ENCODE peak calls at places on chromosomes 12 and 14, in nine cellular contexts. Z is NCI-H345, H is Right ventricle myocardium superior, B is HEK293T, T is fibroblast of lung, E is renal cortical epithelial cell, U is epithelial cell of esophagus, R is T-helper 1 cell, M is RPMI8226. Q is an unnamed sample.

GRCh38 chr12:122672515-122672914 is 30.6 kb downstream of the HCAR2 start:
- DNase-seq in Z (no peak), H (no peak), B (no peak), T (no peak), E (no peak), U (no peak), R (no peak), M (no peak), Q (no peak)

GRCh38 chr12:128178971-128179370 is 88.0 kb upstream of the TMEM132C start:
- DNase-seq in Z (no peak), H (no peak), B (no peak), T (no peak), E (peak), U (peak), R (no peak), M (no peak), Q (no peak)

GRCh38 chr14:68397371-68397779 is 395.5 kb downstream of the ZFP36L1 start:
- DNase-seq in Z (no peak), H (peak), B (no peak), T (no peak), E (no peak), U (peak), R (no peak), M (peak), Q (no peak)

GRCh38 chr14:73796881-73797539 is 54.6 kb upstream of the PTGR2 start:
- DNase-seq in Z (no peak), H (no peak), B (no peak), T (no peak), E (peak), U (no peak), R (no peak), M (no peak), Q (no peak)

GRCh38 chr12:93252221-93252620 is 125.5 kb upstream of the NUDT4 start:
- DNase-seq in Z (no peak), H (no peak), B (no peak), T (no peak), E (no peak), U (no peak), R (no peak), M (no peak), Q (no peak)

GRCh38 chr14:104585966-104586702 is 6.6 kb downstream of the C14orf180 start:
- DNase-seq in Z (no peak), H (peak), B (no peak), T (no peak), E (no peak), U (no peak), R (no peak), M (no peak), Q (no peak)

GRCh38 chr12:32896438-32897275 is at the start of gene PKP2:
- DNase-seq in Z (peak), H (peak), B (peak), T (no peak), E (peak), U (peak), R (no peak), M (peak), Q (peak)

GRCh38 chr14:100762089-100762515 is 35.4 kb downstream of the DLK1 start:
- DNase-seq in Z (no peak), H (no peak), B (no peak), T (peak), E (no peak), U (peak), R (no peak), M (no peak), Q (peak)

GRCh38 chr14:63295991-63296630 is 22.6 kb downstream of the GPHB5 start:
- DNase-seq in Z (no peak), H (no peak), B (no peak), T (no peak), E (no peak), U (no peak), R (peak), M (no peak), Q (no peak)

GRCh38 chr12:110804406-110804805 is 42.4 kb upstream of the CCDC63 start:
- DNase-seq in Z (no peak), H (no peak), B (no peak), T (no peak), E (no peak), U (no peak), R (no peak), M (no peak), Q (no peak)

GRCh38 chr14:45251912-45252311 is 1.1 kb downstream of the MIS18BP1 start:
- DNase-seq in Z (peak), H (no peak), B (no peak), T (peak), E (peak), U (peak), R (peak), M (peak), Q (peak)

GRCh38 chr12:24977060-24977459 is 28.2 kb upstream of the BCAT1 start:
- DNase-seq in Z (no peak), H (no peak), B (no peak), T (no peak), E (no peak), U (no peak), R (no peak), M (no peak), Q (no peak)

GRCh38 chr14:24900281-24900868 is 149.6 kb downstream of the STXBP6 start:
- DNase-seq in Z (no peak), H (no peak), B (no peak), T (peak), E (no peak), U (no peak), R (no peak), M (no peak), Q (no peak)

GRCh38 chr12:92784795-92785562 is 82.2 kb downstream of the PLEKHG7 start:
- DNase-seq in Z (peak), H (no peak), B (peak), T (peak), E (peak), U (peak), R (peak), M (peak), Q (peak)

GRCh38 chr12:97275261-97276197 is 187.1 kb upstream of the RMST start:
- DNase-seq in Z (peak), H (no peak), B (no peak), T (no peak), E (no peak), U (no peak), R (no peak), M (no peak), Q (no peak)

GRCh38 chr12:101459642-101460346 is 15.3 kb upstream of the SPIC start:
- DNase-seq in Z (peak), H (no peak), B (no peak), T (peak), E (peak), U (peak), R (no peak), M (no peak), Q (peak)

GRCh38 chr14:69615471-69616407 is 4.3 kb downstream of the SUSD6 start:
- DNase-seq in Z (no peak), H (no peak), B (no peak), T (peak), E (peak), U (peak), R (peak), M (peak), Q (peak)

GRCh38 chr14:22598896-22599244 is 770 bp downstream of the ABHD4 start:
- DNase-seq in Z (peak), H (no peak), B (peak), T (peak), E (peak), U (peak), R (peak), M (peak), Q (peak)

GRCh38 chr14:62168564-62169155 is 406.4 kb downstream of the SNAPC1 start:
- DNase-seq in Z (peak), H (no peak), B (no peak), T (peak), E (no peak), U (no peak), R (no peak), M (no peak), Q (no peak)

GRCh38 chr14:51331651-51332367 is 91.8 kb downstream of the TMX1 start:
- DNase-seq in Z (no peak), H (no peak), B (no peak), T (peak), E (no peak), U (no peak), R (no peak), M (no peak), Q (no peak)

GRCh38 chr12:27723212-27723611 is 12.6 kb downstream of the MRPS35 start:
- DNase-seq in Z (no peak), H (no peak), B (no peak), T (no peak), E (no peak), U (no peak), R (no peak), M (no peak), Q (no peak)

GRCh38 chr12:92030618-92031017 is 115.0 kb downstream of the BTG1 start:
- DNase-seq in Z (no peak), H (no peak), B (no peak), T (peak), E (no peak), U (no peak), R (peak), M (no peak), Q (no peak)

GRCh38 chr14:69281450-69282169 is 21.7 kb downstream of the GALNT16 start:
- DNase-seq in Z (peak), H (peak), B (peak), T (no peak), E (no peak), U (no peak), R (no peak), M (no peak), Q (no peak)

GRCh38 chr14:102770147-102770909 is 6.9 kb upstream of the TRAF3 start:
- DNase-seq in Z (no peak), H (no peak), B (no peak), T (no peak), E (no peak), U (no peak), R (no peak), M (no peak), Q (no peak)

GRCh38 chr14:69680297-69680696 is 68.9 kb downstream of the SUSD6 start:
- DNase-seq in Z (no peak), H (no peak), B (no peak), T (no peak), E (no peak), U (no peak), R (no peak), M (no peak), Q (no peak)

GRCh38 chr12:124388038-124388676 is 93.3 kb downstream of the RFLNA start:
- DNase-seq in Z (no peak), H (no peak), B (no peak), T (no peak), E (no peak), U (no peak), R (no peak), M (no peak), Q (no peak)

GRCh38 chr12:101698782-101699347 is 1.4 kb downstream of the CHPT1 start:
- DNase-seq in Z (no peak), H (no peak), B (no peak), T (peak), E (no peak), U (no peak), R (no peak), M (no peak), Q (no peak)

GRCh38 chr12:88985011-88985410 is 367.3 kb downstream of the DUSP6 start:
- DNase-seq in Z (no peak), H (no peak), B (no peak), T (no peak), E (peak), U (no peak), R (no peak), M (no peak), Q (no peak)

GRCh38 chr12:19970116-19970515 is 398.2 kb upstream of the PDE3A start:
- DNase-seq in Z (no peak), H (no peak), B (no peak), T (peak), E (peak), U (no peak), R (no peak), M (no peak), Q (no peak)

GRCh38 chr12:131209082-131210070 is 255.7 kb downstream of the ADGRD1 start:
- DNase-seq in Z (no peak), H (no peak), B (no peak), T (no peak), E (no peak), U (no peak), R (no peak), M (peak), Q (no peak)

GRCh38 chr14:65502676-65503124 is 90.2 kb downstream of the FUT8 start:
- DNase-seq in Z (peak), H (no peak), B (no peak), T (peak), E (peak), U (peak), R (no peak), M (no peak), Q (no peak)

GRCh38 chr12:109504068-109504467 is 26.6 kb downstream of the UBE3B start:
- DNase-seq in Z (peak), H (no peak), B (no peak), T (no peak), E (no peak), U (no peak), R (no peak), M (no peak), Q (no peak)